ENCODE peak calls at places on chromosomes 6 and 20, in eight cellular contexts. V is Peyer's patch, E is pancreas, L is H9, M is astrocyte, I is endodermal cell, S is upper lobe of left lung, N is cardiac muscle cell. T is an unnamed sample.

GRCh38 chr6:40631760-40632159 is 44.6 kb upstream of the LRFN2 start:
- DNase-seq in V (no peak), L (no peak), E (no peak), I (peak; percentile 38), M (no peak), N (no peak), S (no peak), T (no peak)

GRCh38 chr6:108578166-108578565 is 17.4 kb downstream of the FOXO3 start:
- DNase-seq in S (no peak), I (no peak), V (no peak), E (no peak), M (no peak), N (no peak), L (no peak), T (no peak)

GRCh38 chr20:49404461-49404860 is 78.0 kb downstream of the KCNB1 start:
- DNase-seq in E (no peak), L (no peak), N (no peak), V (no peak), M (no peak), I (no peak), S (no peak), T (no peak)

GRCh38 chr20:46206025-46206424 is 87.9 kb downstream of the CD40 start:
- DNase-seq in I (no peak), M (peak; percentile 14), S (peak; percentile 83), L (no peak), N (peak; percentile 69), E (no peak), V (no peak), T (no peak)

GRCh38 chr6:152378154-152378553 is 259.0 kb downstream of the SYNE1 start:
- DNase-seq in L (no peak), V (no peak), N (no peak), E (no peak), I (no peak), M (peak; percentile 49), S (no peak), T (no peak)

GRCh38 chr6:154907293-154907692 is 87.8 kb upstream of the TIAM2 start:
- DNase-seq in E (no peak), L (no peak), V (no peak), M (peak; percentile 47), S (no peak), I (no peak), N (peak; percentile 11), T (no peak)

GRCh38 chr6:106702451-106703110 is 73.2 kb downstream of the QRSL1 start:
- DNase-seq in N (no peak), L (no peak), M (no peak), E (peak; percentile 64), S (peak; percentile 25), I (no peak), V (no peak), T (no peak)

GRCh38 chr6:97586344-97586743 is 303.3 kb upstream of the MMS22L start:
- DNase-seq in E (no peak), M (peak; percentile 21), V (no peak), L (no peak), S (no peak), I (peak; percentile 58), N (no peak), T (no peak)

GRCh38 chr6:98137391-98137790 is 697.0 kb upstream of the POU3F2 start:
- DNase-seq in N (no peak), E (no peak), M (no peak), S (no peak), V (no peak), L (peak; percentile 24), I (peak; percentile 85), T (no peak)

GRCh38 chr20:38161412-38161774 is 3.7 kb downstream of the TGM2 start:
- DNase-seq in M (no peak), L (no peak), I (no peak), S (no peak), V (no peak), E (peak; percentile 47), N (no peak), T (no peak)

GRCh38 chr6:85451586-85452306 is 1.9 kb downstream of the NT5E start:
- DNase-seq in M (no peak), E (no peak), V (no peak), L (no peak), I (no peak), S (no peak), N (no peak), T (no peak)

GRCh38 chr6:136163260-136163659 is 86.9 kb downstream of the MTFR2 start:
- DNase-seq in I (no peak), E (no peak), L (no peak), S (no peak), M (no peak), N (no peak), V (no peak), T (no peak)

GRCh38 chr6:51737580-51738360 is 349.6 kb downstream of the PKHD1 start:
- DNase-seq in I (no peak), N (no peak), S (no peak), M (no peak), L (no peak), E (no peak), V (no peak), T (no peak)

GRCh38 chr6:79384845-79385244 is 150.4 kb upstream of the HMGN3 start:
- DNase-seq in S (peak; percentile 69), I (no peak), E (no peak), V (no peak), N (no peak), L (no peak), M (peak; percentile 6), T (no peak)

GRCh38 chr20:49766979-49767419 is 45.6 kb upstream of the SLC9A8 start:
- DNase-seq in V (no peak), S (no peak), N (peak; percentile 15), L (no peak), I (no peak), E (no peak), M (no peak), T (no peak)

GRCh38 chr6:80523029-80523428 is 416.6 kb downstream of the BCKDHB start:
- DNase-seq in E (no peak), M (peak; percentile 84), I (no peak), S (no peak), L (no peak), V (no peak), N (peak; percentile 76), T (no peak)

GRCh38 chr20:47854687-47855212 is 69.5 kb upstream of the SULF2 start:
- DNase-seq in V (no peak), M (peak; percentile 47), N (peak; percentile 79), I (peak; percentile 88), L (peak; percentile 82), S (no peak), E (no peak), T (no peak)
- TF ChIP-seq CTCF in V (no peak), M (peak; percentile 45), N (peak; percentile 61), I (peak; percentile 82), L (peak; percentile 78), S (no peak), E (no peak), T (no peak)

GRCh38 chr6:144165784-144166183 is 15.5 kb downstream of the STX11 start:
- DNase-seq in V (no peak), M (no peak), S (no peak), I (no peak), N (no peak), E (no peak), L (no peak), T (no peak)

GRCh38 chr6:144160452-144160851 is 10.1 kb downstream of the STX11 start:
- DNase-seq in V (no peak), L (no peak), I (no peak), N (no peak), M (no peak), S (no peak), E (no peak), T (no peak)

GRCh38 chr6:144159727-144160126 is 9.4 kb downstream of the STX11 start:
- DNase-seq in I (no peak), L (no peak), S (peak; percentile 36), M (no peak), V (no peak), E (no peak), N (no peak), T (no peak)

GRCh38 chr6:144161970-144162369 is 11.7 kb downstream of the STX11 start:
- DNase-seq in I (no peak), L (no peak), E (no peak), N (no peak), S (no peak), M (no peak), V (no peak), T (no peak)

DNA sequence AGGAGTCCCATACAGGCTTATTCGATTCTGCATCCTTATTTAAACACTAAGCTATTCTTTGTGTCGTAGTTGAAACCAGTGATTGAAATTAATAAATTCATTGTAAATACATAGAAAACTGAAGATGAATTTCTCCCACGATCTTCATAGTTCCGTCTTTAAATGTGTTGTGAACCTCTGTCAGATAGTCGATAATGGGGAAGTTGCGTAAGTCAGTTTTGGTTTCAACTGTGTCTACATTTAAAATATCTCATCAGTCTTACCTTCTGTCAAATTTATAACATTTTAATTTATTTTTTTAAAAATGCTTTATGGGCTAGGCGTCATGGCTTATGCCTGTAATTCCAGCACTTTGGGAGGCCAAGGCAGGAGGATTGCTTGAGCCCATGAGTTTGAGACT is 12.7 kb downstream of the STX11 start:
- DNase-seq in V (no peak), N (no peak), I (no peak), L (no peak), M (no peak), S (no peak), E (no peak), T (no peak)
- H3K27ac ChIP-seq in V (no peak overlapping the region), N (no peak overlapping the region), I (no peak overlapping the region), L (no peak overlapping the region), M (no peak overlapping the region), S (no peak overlapping the region), E (no peak overlapping the region), T (no peak overlapping the region)

GRCh38 chr20:43925786-43926185 is 11.1 kb downstream of the TOX2 start:
- DNase-seq in M (peak; percentile 36), V (peak; percentile 52), S (no peak), I (no peak), N (peak; percentile 64), E (no peak), L (no peak), T (no peak)
- TF ChIP-seq CTCF in M (no peak), V (no peak), S (no peak), I (peak; percentile 14), N (peak; percentile 13), E (no peak), L (no peak), T (no peak)

GRCh38 chr6:22141271-22141745 is 155.5 kb downstream of the PRL start:
- DNase-seq in S (no peak), N (peak; percentile 34), E (no peak), V (no peak), M (peak; percentile 74), I (no peak), L (no peak), T (no peak)
- H3K27ac ChIP-seq in S (no peak overlapping the region), N (peak overlapping the region; percentile 31), E (peak overlapping the region; percentile 19), V (no peak overlapping the region), M (no peak overlapping the region), I (peak overlapping the region; percentile 14), L (no peak overlapping the region), T (no peak overlapping the region)